ENCODE peak calls at places on chromosomes 3 and 15, in six cellular contexts. Z, L, M, I, H and B are unnamed samples.
A peak's percentile ranks its signal among the peaks of the same experiment; 100 is the strongest.

GRCh38 chr3:102129774-102130608 is 280.7 kb downstream of the NFKBIZ start:
- DNase-seq in I (no peak), M (no peak), L (no peak), H (peak; percentile 88), Z (peak; percentile 11), B (peak; percentile 4)

GRCh38 chr3:195815169-195815771 is 3.5 kb upstream of the MUC4 start:
- DNase-seq in H (no peak), L (peak; percentile 57), I (no peak), M (peak; percentile 12), Z (no peak), B (no peak)

GRCh38 chr3:1774597-1774996 is 324.1 kb upstream of the CNTN4 start:
- DNase-seq in L (no peak), Z (no peak), M (no peak), H (no peak), I (no peak), B (no peak)

GRCh38 chr3:109563149-109563548 is 225.8 kb upstream of the DPPA4 start:
- DNase-seq in M (no peak), H (no peak), Z (no peak), I (no peak), L (no peak), B (peak; percentile 31)

GRCh38 chr3:46907271-46907670 is 29.8 kb downstream of the PTH1R start:
- DNase-seq in H (no peak), L (no peak), I (no peak), M (no peak), Z (no peak), B (no peak)

GRCh38 chr15:47725924-47726323 is 8.6 kb downstream of the SEMA6D start:
- DNase-seq in H (no peak), M (no peak), I (no peak), L (no peak), Z (no peak), B (no peak)

GRCh38 chr3:178584722-178585121 is 48.5 kb downstream of the KCNMB2 start:
- DNase-seq in Z (no peak), H (no peak), L (no peak), I (no peak), M (no peak), B (no peak)

GRCh38 chr3:196186661-196187573 is 24.3 kb downstream of the ZDHHC19 start:
- DNase-seq in M (no peak), Z (no peak), L (no peak), H (no peak), I (peak; percentile 64), B (no peak)

GRCh38 chr3:177514341-177515193 is 317.3 kb upstream of the TBL1XR1 start:
- DNase-seq in H (no peak), L (no peak), I (no peak), M (no peak), Z (no peak), B (no peak)

GRCh38 chr3:122619040-122619439 is 41.6 kb downstream of the PARP15 start:
- DNase-seq in L (no peak), H (no peak), I (peak; percentile 36), M (no peak), Z (no peak), B (no peak)

GRCh38 chr15:32856753-32857152 is 138.9 kb downstream of the GREM1 start:
- DNase-seq in M (no peak), I (no peak), H (no peak), L (no peak), Z (no peak), B (no peak)

GRCh38 chr3:47057212-47057671 is 77.8 kb downstream of the NBEAL2 start:
- DNase-seq in M (no peak), I (no peak), Z (no peak), L (no peak), H (no peak), B (no peak)

GRCh38 chr15:40238927-40239591 is at the start of gene PAK6:
- DNase-seq in M (no peak), H (peak; percentile 11), I (no peak), L (peak; percentile 59), Z (peak; percentile 73), B (peak; percentile 27)

GRCh38 chr3:111128884-111129283 is 57.3 kb downstream of the NECTIN3 start:
- DNase-seq in Z (no peak), L (no peak), M (no peak), I (no peak), H (no peak), B (no peak)

GRCh38 chr3:46849686-46850467 is 13.4 kb downstream of the MYL3 start:
- DNase-seq in Z (no peak), H (no peak), I (no peak), L (no peak), M (no peak), B (no peak)

GRCh38 chr3:38453075-38453913 is at the start of gene ACVR2B:
- DNase-seq in L (peak; percentile 93), Z (peak; percentile 81), M (peak; percentile 65), I (no peak), H (peak; percentile 69), B (peak; percentile 76)

GRCh38 chr3:185549651-185550111 is 2.7 kb downstream of the LIPH start:
- DNase-seq in H (no peak), Z (no peak), I (no peak), L (no peak), M (peak; percentile 25), B (no peak)

GRCh38 chr3:172241385-172241784 is 202.0 kb downstream of the FNDC3B start:
- DNase-seq in H (no peak), M (no peak), Z (no peak), L (no peak), I (no peak), B (no peak)

GRCh38 chr15:20344601-20345400 is 196.8 kb downstream of the GOLGA6L6 start:
- DNase-seq in Z (no peak), I (no peak), L (no peak), M (no peak), H (no peak), B (no peak)

GRCh38 chr3:42830437-42831320 is 21.4 kb downstream of the ACKR2 start:
- DNase-seq in H (no peak), L (peak; percentile 73), Z (peak; percentile 11), M (peak; percentile 78), I (no peak), B (peak; percentile 58)

GRCh38 chr3:8563146-8563545 is 61.5 kb downstream of the LMCD1 start:
- DNase-seq in Z (no peak), I (no peak), M (no peak), L (no peak), H (peak; percentile 72), B (no peak)

GRCh38 chr3:55329849-55330248 is 157.3 kb downstream of the WNT5A start:
- DNase-seq in L (no peak), H (no peak), I (no peak), M (no peak), Z (no peak), B (no peak)

GRCh38 chr15:79644091-79644490 is 212.0 kb downstream of the MINAR1 start:
- DNase-seq in H (peak; percentile 93), M (no peak), L (no peak), I (no peak), Z (peak; percentile 27), B (no peak)

GRCh38 chr15:88219623-88220022 is 36.9 kb downstream of the NTRK3 start:
- DNase-seq in L (no peak), M (no peak), I (no peak), H (no peak), Z (no peak), B (no peak)

GRCh38 chr3:154981201-154981600 is 98.9 kb upstream of the MME start:
- DNase-seq in Z (no peak), M (no peak), H (no peak), L (no peak), I (no peak), B (no peak)

GRCh38 chr3:140753865-140754754 is 76.2 kb downstream of the TRIM42 start:
- DNase-seq in Z (no peak), I (peak; percentile 87), H (no peak), L (no peak), M (no peak), B (peak; percentile 1)

GRCh38 chr3:195098741-195099525 is 172.0 kb downstream of the XXYLT1 start:
- DNase-seq in H (no peak), Z (no peak), L (no peak), I (no peak), M (no peak), B (no peak)

DNA sequence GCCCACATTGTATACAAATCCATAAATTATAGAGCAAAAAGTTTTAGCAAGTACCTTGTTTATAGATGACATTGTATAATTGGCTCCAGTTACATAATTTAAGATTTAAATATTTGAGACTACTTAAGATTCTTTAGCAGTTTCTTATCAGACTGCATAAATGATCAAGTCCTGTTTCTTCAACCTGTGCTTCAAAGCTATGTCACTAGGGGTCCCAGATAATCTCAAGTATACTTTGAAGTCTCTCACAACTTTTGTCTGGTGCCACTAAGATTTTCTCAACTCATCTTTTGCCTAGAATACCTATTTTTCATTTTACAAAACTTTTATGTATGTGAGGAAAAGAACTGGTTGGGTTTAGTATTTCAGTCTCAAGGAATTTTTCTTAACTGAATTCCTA is 205.5 kb downstream of the STAG1 start:
- DNase-seq in M (no peak), I (no peak), L (peak; percentile 12), H (peak; percentile 28), Z (no peak), B (peak; percentile 32)
- TF ChIP-seq MYC in M (no peak), I (no peak), L (no peak), H (no peak), Z (no peak), B (no peak)

GRCh38 chr3:175957427-175957826 is 1098.3 kb downstream of the NAALADL2 start:
- DNase-seq in M (no peak), L (no peak), I (no peak), Z (no peak), H (no peak), B (peak; percentile 15)
- H3K4me3 ChIP-seq in M (no peak overlapping the region), L (no peak overlapping the region), I (no peak overlapping the region), Z (no peak overlapping the region), H (no peak overlapping the region), B (no peak overlapping the region)

DNA sequence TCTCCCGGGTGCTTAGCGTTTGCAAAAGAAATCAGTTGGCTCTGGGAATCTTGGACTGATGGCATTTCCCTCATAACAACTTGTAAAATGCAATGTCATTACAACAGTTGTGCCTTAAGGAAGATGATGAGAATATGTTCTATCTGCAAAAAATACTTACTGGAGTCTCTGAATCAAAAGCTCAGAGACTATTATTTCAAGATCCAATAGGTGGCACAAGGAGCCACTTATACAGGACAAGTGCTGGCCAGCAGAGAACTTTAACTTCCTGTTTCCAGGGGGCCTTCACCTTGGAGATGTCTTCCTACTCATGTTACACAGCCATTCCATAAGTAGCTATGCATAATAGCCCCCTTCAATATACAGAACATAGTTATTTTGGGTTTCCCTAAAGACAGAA is 8.9 kb upstream of the RPS27L start:
- DNase-seq in L (peak; percentile 60), Z (no peak), H (no peak), I (no peak), M (no peak), B (peak; percentile 63)
- TF ChIP-seq CTCF in L (peak; percentile 60), Z (no peak), H (no peak), I (peak; percentile 40), M (no peak), B (peak; percentile 16)

GRCh38 chr3:197508511-197508910 is 47.3 kb downstream of the BDH1 start:
- DNase-seq in H (no peak), I (no peak), M (no peak), Z (no peak), L (no peak), B (no peak)
- TF ChIP-seq MYC in H (no peak), I (no peak), M (no peak), Z (no peak), L (no peak), B (no peak)

DNA sequence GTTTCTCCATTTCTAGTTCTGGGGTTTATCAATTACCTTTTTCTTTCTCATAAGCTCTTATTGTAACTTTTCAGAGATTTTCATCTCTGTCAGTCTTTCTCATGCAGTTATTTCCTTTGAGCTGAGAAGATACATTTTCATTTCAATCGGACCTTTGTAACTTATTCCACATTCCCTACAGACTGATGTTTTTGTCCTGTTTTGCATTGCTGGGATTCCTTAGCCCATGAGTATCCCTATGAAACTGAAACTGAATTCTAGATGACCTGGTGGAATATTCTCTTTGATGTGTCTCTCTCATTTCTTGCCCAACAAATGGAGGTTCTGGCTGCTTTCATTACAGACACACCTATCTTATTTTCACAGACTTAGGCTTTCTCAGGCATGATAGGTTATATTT is 10.5 kb upstream of the EPHA6 start:
- DNase-seq in L (no peak), M (no peak), H (no peak), Z (no peak), I (no peak), B (no peak)
- H3K4me3 ChIP-seq in L (no peak overlapping the region), M (no peak overlapping the region), H (no peak overlapping the region), Z (no peak overlapping the region), I (no peak overlapping the region), B (no peak overlapping the region)